ENCODE peak calls at places on chromosomes 13 and 19, in four cellular contexts. H, E, O and J are unnamed samples.

GRCh38 chr19:5369962-5370367 is 29.4 kb upstream of the PTPRS start:
- DNase-seq in H (peak), E (peak), O (peak), J (peak)

GRCh38 chr13:113922412-113923118 is 51.3 kb downstream of the C13orf46 start:
- DNase-seq in H (no peak), E (no peak), O (no peak), J (no peak)

GRCh38 chr19:55115446-55116065 is 1.9 kb downstream of the PPP1R12C start:
- DNase-seq in H (no peak), E (no peak), O (no peak), J (no peak)

GRCh38 chr19:50639121-50640112 is at the start of gene SYT3:
- DNase-seq in H (no peak), E (no peak), O (peak), J (peak)

GRCh38 chr13:113146750-113147149 is 11.7 kb upstream of the PROZ start:
- DNase-seq in H (no peak), E (no peak), O (no peak), J (no peak)

GRCh38 chr13:114063545-114064515 is 68.6 kb downstream of the RASA3 start:
- DNase-seq in H (no peak), E (peak), O (peak), J (peak)

GRCh38 chr19:18274303-18274775 is at the start of gene IQCN:
- DNase-seq in H (no peak), E (peak), O (peak), J (no peak)

GRCh38 chr19:42488783-42489521 is 39.3 kb downstream of the CEACAM1 start:
- DNase-seq in H (no peak), E (peak), O (no peak), J (peak)

GRCh38 chr13:33547035-33547434 is 261.5 kb upstream of the STARD13 start:
- DNase-seq in H (no peak), E (no peak), O (no peak), J (peak)

GRCh38 chr19:18975011-18975410 is 34.0 kb upstream of the HOMER3 start:
- DNase-seq in H (no peak), E (no peak), O (peak), J (peak)

GRCh38 chr19:32017341-32017948 is 328.0 kb upstream of the ZNF507 start:
- DNase-seq in H (no peak), E (no peak), O (no peak), J (no peak)

GRCh38 chr13:101529419-101529818 is 76.9 kb downstream of the ITGBL1 start:
- DNase-seq in H (no peak), E (no peak), O (no peak), J (no peak)

GRCh38 chr13:93368705-93369104 is 142.1 kb downstream of the GPC6 start:
- DNase-seq in H (no peak), E (no peak), O (no peak), J (no peak)

GRCh38 chr19:50053119-50053518 is 27.3 kb downstream of the ZNF473 start:
- DNase-seq in H (no peak), E (no peak), O (no peak), J (no peak)

GRCh38 chr19:19911150-19911549 is 10.4 kb downstream of the ZNF93 start:
- DNase-seq in H (no peak), E (no peak), O (no peak), J (no peak)

GRCh38 chr13:77833331-77833863 is 85.2 kb downstream of the EDNRB start:
- DNase-seq in H (no peak), E (no peak), O (no peak), J (no peak)

GRCh38 chr19:5093953-5094718 is 125.2 kb downstream of the KDM4B start:
- DNase-seq in H (no peak), E (no peak), O (no peak), J (no peak)

GRCh38 chr19:6632002-6632621 is 37.8 kb downstream of the TNFSF14 start:
- DNase-seq in H (peak), E (peak), O (peak), J (peak)

GRCh38 chr13:27833206-27833605 is 40.9 kb downstream of the GSX1 start:
- DNase-seq in H (no peak), E (no peak), O (no peak), J (no peak)

GRCh38 chr13:114076329-114076761 is 56.1 kb downstream of the RASA3 start:
- DNase-seq in H (no peak), E (no peak), O (no peak), J (no peak)

GRCh38 chr19:33501957-33502356 is 19.6 kb downstream of the PEPD start:
- DNase-seq in H (no peak), E (no peak), O (no peak), J (no peak)

GRCh38 chr19:37933965-37934364 is 27.0 kb downstream of the SIPA1L3 start:
- DNase-seq in H (no peak), E (peak), O (no peak), J (no peak)

GRCh38 chr13:40503026-40503425 is 163.4 kb downstream of the FOXO1 start:
- DNase-seq in H (no peak), E (no peak), O (no peak), J (no peak)

GRCh38 chr13:100694722-100695644 is 20.4 kb upstream of the TMTC4 start:
- DNase-seq in H (no peak), E (peak), O (peak), J (peak)

GRCh38 chr19:18675779-18676178 is 7.7 kb upstream of the CRTC1 start:
- DNase-seq in H (no peak), E (no peak), O (peak), J (peak)

GRCh38 chr13:51148952-51149573 is 38.0 kb upstream of the C13orf42 start:
- DNase-seq in H (no peak), E (peak), O (peak), J (peak)

GRCh38 chr19:6223461-6224307 is 56.1 kb downstream of the MLLT1 start:
- DNase-seq in H (no peak), E (no peak), O (no peak), J (no peak)

GRCh38 chr19:11168568-11168967 is 13.0 kb upstream of the SPC24 start:
- DNase-seq in H (no peak), E (no peak), O (no peak), J (peak)

GRCh38 chr13:104310861-104311260 is 1244.6 kb upstream of the SLC10A2 start:
- DNase-seq in H (no peak), E (no peak), O (no peak), J (peak)

GRCh38 chr19:35213678-35214632 is 14.6 kb downstream of the FAM187B start:
- DNase-seq in H (peak), E (peak), O (peak), J (peak)

GRCh38 chr13:45370922-45371406 is 30.0 kb upstream of the TPT1 start:
- DNase-seq in H (peak), E (peak), O (peak), J (peak)

GRCh38 chr19:20999731-21000352 is 20.6 kb upstream of the ZNF430 start:
- DNase-seq in H (peak), E (no peak), O (peak), J (peak)

GRCh38 chr13:106212436-106213010 is 322.9 kb downstream of the EFNB2 start:
- DNase-seq in H (no peak), E (no peak), O (no peak), J (no peak)

GRCh38 chr19:41870401-41870873 is 6.6 kb upstream of the CD79A start:
- DNase-seq in H (no peak), E (no peak), O (no peak), J (peak)